ENCODE peak calls at places on chromosomes 12 and 14, in eight cellular contexts. B is nucleus accumbens, H is non-pigmented ciliary epithelial cell, F is Calu3, R is brain microvascular endothelial cell, S is adrenal gland, K is iPS-NIHi11, Y is HCT116. O is an unnamed sample.

GRCh38 chr14:31894351-31894750 is 182.8 kb upstream of the ARHGAP5 start:
- DNase-seq in H (no peak), B (no peak), K (no peak), S (no peak), R (no peak), Y (no peak), F (no peak), O (no peak)

GRCh38 chr12:95277139-95277538 is 59.5 kb downstream of the VEZT start:
- DNase-seq in B (no peak), K (no peak), F (no peak), R (peak; percentile 65), Y (no peak), S (no peak), H (peak; percentile 67), O (no peak)

GRCh38 chr12:131351319-131352028 is 359.4 kb upstream of the SFSWAP start:
- DNase-seq in K (peak; percentile 41), B (no peak), F (no peak), S (no peak), H (no peak), Y (peak; percentile 21), R (no peak), O (no peak)

GRCh38 chr14:70822706-70823185 is 13.4 kb upstream of the MAP3K9 start:
- DNase-seq in R (no peak), B (no peak), H (no peak), F (peak; percentile 30), Y (no peak), S (peak; percentile 37), K (peak; percentile 84), O (no peak)

GRCh38 chr14:29584992-29585391 is 342.7 kb downstream of the PRKD1 start:
- DNase-seq in B (peak; percentile 13), S (peak; percentile 80), H (peak; percentile 70), R (peak; percentile 52), Y (no peak), F (peak; percentile 38), K (peak; percentile 11), O (peak; percentile 25)

GRCh38 chr14:94377866-94378470 is 10.4 kb downstream of the SERPINA1 start:
- DNase-seq in K (no peak), H (no peak), S (no peak), B (no peak), Y (no peak), F (no peak), R (no peak), O (no peak)

GRCh38 chr12:10189653-10190052 is 10.8 kb downstream of the TMEM52B start:
- DNase-seq in F (no peak), B (no peak), R (no peak), S (no peak), Y (no peak), H (no peak), K (no peak), O (no peak)

GRCh38 chr12:86117711-86118110 is 138.5 kb downstream of the MGAT4C start:
- DNase-seq in R (peak; percentile 4), K (no peak), F (no peak), S (no peak), Y (no peak), B (no peak), H (no peak), O (no peak)

GRCh38 chr14:90883782-90884181 is 67.6 kb upstream of the TTC7B start:
- DNase-seq in R (no peak), S (no peak), K (peak; percentile 33), B (no peak), F (no peak), H (no peak), Y (no peak), O (no peak)

GRCh38 chr12:28750946-28751714 is 397.9 kb upstream of the FAR2 start:
- DNase-seq in Y (no peak), K (no peak), R (no peak), F (no peak), S (no peak), B (no peak), H (no peak), O (no peak)

GRCh38 chr12:100721193-100721592 is 73.4 kb upstream of the ANO4 start:
- DNase-seq in K (no peak), R (no peak), S (no peak), H (no peak), F (no peak), B (no peak), Y (no peak), O (no peak)

GRCh38 chr12:56137853-56138571 is 9.9 kb downstream of the ESYT1 start:
- DNase-seq in H (no peak), R (no peak), F (no peak), B (no peak), S (no peak), Y (no peak), K (no peak), O (no peak)

GRCh38 chr12:116152268-116152667 is 125.2 kb downstream of the MED13L start:
- DNase-seq in Y (no peak), K (no peak), H (peak; percentile 96), B (no peak), F (no peak), R (peak; percentile 94), S (no peak), O (no peak)

GRCh38 chr14:28083456-28083855 is 683.1 kb upstream of the FOXG1 start:
- DNase-seq in K (no peak), B (no peak), H (no peak), S (no peak), F (no peak), Y (no peak), R (no peak), O (no peak)